ENCODE peak calls at places on chromosomes 16 and 17, in six cellular contexts. I is cardiac fibroblast, D is fibroblast of the aortic adventitia, Y is AG09309, V is GM23338, S is A549. H is an unnamed sample.

GRCh38 chr17:7803981-7804380 is 30.0 kb upstream of the KDM6B start:
- DNase-seq in Y (no peak), V (peak; percentile 46), I (peak; percentile 46), S (no peak), D (peak; percentile 5), H (no peak)

GRCh38 chr16:78686601-78687000 is 587.1 kb downstream of the WWOX start:
- DNase-seq in D (peak; percentile 70), I (peak; percentile 56), Y (no peak), S (no peak), V (no peak), H (no peak)

GRCh38 chr17:48724241-48725004 is 1.4 kb downstream of the PRAC2 start:
- DNase-seq in D (peak; percentile 79), I (peak; percentile 79), S (peak; percentile 68), Y (no peak), V (peak; percentile 87), H (peak; percentile 87)

GRCh38 chr17:50834786-50835562 is 412 bp upstream of the WFIKKN2 start:
- DNase-seq in V (peak; percentile 35), D (peak; percentile 48), S (no peak), Y (no peak), I (peak; percentile 51), H (no peak)

GRCh38 chr16:21986692-21987246 is 14.1 kb downstream of the PDZD9 start:
- DNase-seq in D (no peak), Y (no peak), S (no peak), I (no peak), V (peak; percentile 28), H (no peak)

GRCh38 chr16:72468582-72468981 is 296.6 kb upstream of the PMFBP1 start:
- DNase-seq in Y (no peak), D (peak; percentile 52), I (peak; percentile 43), V (no peak), S (no peak), H (no peak)

GRCh38 chr17:4327638-4328037 is 38.8 kb downstream of the UBE2G1 start:
- DNase-seq in S (peak; percentile 73), Y (peak; percentile 38), D (peak; percentile 80), I (no peak), V (no peak), H (no peak)

GRCh38 chr16:945271-946047 is 25.3 kb downstream of the LMF1 start:
- DNase-seq in Y (no peak), D (no peak), S (no peak), I (no peak), V (no peak), H (no peak)

GRCh38 chr16:17552351-17552750 is 81.6 kb upstream of the XYLT1 start:
- DNase-seq in S (no peak), D (no peak), Y (no peak), V (no peak), I (no peak), H (no peak)

GRCh38 chr17:27547301-27547683 is 83.7 kb upstream of the LGALS9 start:
- DNase-seq in I (no peak), D (no peak), S (no peak), V (no peak), Y (no peak), H (no peak)

GRCh38 chr17:79368521-79368920 is 242.3 kb downstream of the RBFOX3 start:
- DNase-seq in I (no peak), D (no peak), S (no peak), V (no peak), Y (no peak), H (no peak)

GRCh38 chr17:74742153-74742515 is 5.1 kb downstream of the RAB37 start:
- DNase-seq in S (no peak), V (no peak), Y (no peak), I (peak; percentile 47), D (no peak), H (peak; percentile 68)

GRCh38 chr16:2121853-2122252 is 13.8 kb downstream of the PKD1 start:
- DNase-seq in S (no peak), I (no peak), D (no peak), V (no peak), Y (no peak), H (no peak)

GRCh38 chr17:17344507-17345293 is 41.5 kb downstream of the NT5M start:
- DNase-seq in V (no peak), D (no peak), Y (no peak), I (no peak), S (no peak), H (no peak)

GRCh38 chr16:30112197-30113030 is 923 bp downstream of the GDPD3 start:
- DNase-seq in S (peak; percentile 84), Y (no peak), I (peak; percentile 75), V (peak; percentile 85), D (peak; percentile 63), H (peak; percentile 51)

GRCh38 chr17:44754276-44754675 is 4.5 kb upstream of the ADAM11 start:
- DNase-seq in D (no peak), I (no peak), Y (no peak), V (no peak), S (no peak), H (no peak)

GRCh38 chr17:4872786-4873185 is 26.6 kb upstream of the C17orf107 start:
- DNase-seq in Y (no peak), D (peak; percentile 9), V (no peak), I (no peak), S (no peak), H (peak; percentile 46)

GRCh38 chr17:43169561-43170139 is 1.4 kb upstream of the NBR1 start:
- DNase-seq in I (peak; percentile 37), Y (no peak), V (peak; percentile 57), S (peak; percentile 52), D (peak; percentile 15), H (peak; percentile 80)

GRCh38 chr17:75430159-75430748 is 24.8 kb upstream of the GRB2 start:
- DNase-seq in S (peak; percentile 91), D (peak; percentile 60), I (peak; percentile 53), V (peak; percentile 87), Y (no peak), H (no peak)

GRCh38 chr17:31753011-31753410 is 106.0 kb downstream of the COPRS start:
- DNase-seq in S (no peak), D (no peak), Y (no peak), V (no peak), I (no peak), H (no peak)

GRCh38 chr16:15639061-15639568 is 3.8 kb downstream of the MARF1 start:
- DNase-seq in Y (no peak), V (no peak), D (no peak), I (no peak), S (no peak), H (no peak)

GRCh38 chr16:15635926-15636325 is 7.0 kb downstream of the MARF1 start:
- DNase-seq in D (no peak), I (no peak), Y (no peak), V (no peak), S (no peak), H (no peak)

GRCh38 chr16:15640966-15641365 is 2.0 kb downstream of the MARF1 start:
- DNase-seq in Y (no peak), I (no peak), D (no peak), S (no peak), V (no peak), H (no peak)

GRCh38 chr16:15631730-15632409 is 11.1 kb downstream of the MARF1 start:
- DNase-seq in S (no peak), I (no peak), Y (no peak), V (no peak), D (no peak), H (no peak)

DNA sequence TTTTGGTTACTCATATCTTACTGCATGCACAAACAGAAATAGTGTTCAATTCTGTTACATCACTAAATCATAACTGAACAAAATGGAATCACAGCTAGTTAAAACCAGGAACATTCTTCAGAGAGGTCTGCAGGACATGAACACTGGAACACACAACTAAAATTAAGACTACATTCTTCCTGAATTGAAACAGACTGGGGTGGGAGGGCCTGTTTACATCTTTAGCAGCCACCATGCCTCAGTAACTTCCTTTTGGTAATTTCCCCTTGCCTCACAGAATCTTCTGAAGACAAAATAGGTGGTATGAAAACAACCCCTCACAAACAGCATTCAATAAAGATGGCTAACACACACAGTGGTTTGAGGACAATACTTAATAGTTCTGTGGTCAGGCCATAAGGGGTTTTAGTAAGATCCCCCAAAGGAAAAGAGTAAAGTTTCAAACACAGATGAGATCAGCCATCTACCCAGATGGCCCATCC is 6.5 kb downstream of the MARF1 start:
- DNase-seq in I (no peak), V (no peak), S (no peak), Y (no peak), D (no peak), H (no peak)
- H3K4me3 ChIP-seq in I (no peak overlapping the region), V (no peak overlapping the region), S (no peak overlapping the region), Y (no peak overlapping the region), D (no peak overlapping the region), H (no peak overlapping the region)

GRCh38 chr16:49527621-49528020 is 154.0 kb downstream of the C16orf78 start:
- DNase-seq in I (peak; percentile 16), V (no peak), Y (no peak), S (no peak), D (peak; percentile 14), H (no peak)

GRCh38 chr16:49528035-49528434 is 154.4 kb downstream of the C16orf78 start:
- DNase-seq in Y (no peak), I (peak; percentile 37), V (no peak), S (no peak), D (peak; percentile 49), H (no peak)

GRCh38 chr16:49529646-49530045 is 156.0 kb downstream of the C16orf78 start:
- DNase-seq in I (no peak), V (no peak), D (no peak), S (no peak), Y (no peak), H (no peak)

GRCh38 chr16:49526966-49527365 is 153.4 kb downstream of the C16orf78 start:
- DNase-seq in S (no peak), V (no peak), Y (no peak), I (no peak), D (no peak), H (no peak)

GRCh38 chr16:49528564-49529150 is 155.1 kb downstream of the C16orf78 start:
- DNase-seq in V (no peak), D (no peak), Y (no peak), I (peak; percentile 12), S (no peak), H (no peak)
- H3K4me3 ChIP-seq in V (no peak overlapping the region), D (peak overlapping the region; percentile 47), Y (peak overlapping the region; percentile 8), I (peak overlapping the region; percentile 11), S (no peak overlapping the region), H (peak overlapping the region; percentile 16)

DNA sequence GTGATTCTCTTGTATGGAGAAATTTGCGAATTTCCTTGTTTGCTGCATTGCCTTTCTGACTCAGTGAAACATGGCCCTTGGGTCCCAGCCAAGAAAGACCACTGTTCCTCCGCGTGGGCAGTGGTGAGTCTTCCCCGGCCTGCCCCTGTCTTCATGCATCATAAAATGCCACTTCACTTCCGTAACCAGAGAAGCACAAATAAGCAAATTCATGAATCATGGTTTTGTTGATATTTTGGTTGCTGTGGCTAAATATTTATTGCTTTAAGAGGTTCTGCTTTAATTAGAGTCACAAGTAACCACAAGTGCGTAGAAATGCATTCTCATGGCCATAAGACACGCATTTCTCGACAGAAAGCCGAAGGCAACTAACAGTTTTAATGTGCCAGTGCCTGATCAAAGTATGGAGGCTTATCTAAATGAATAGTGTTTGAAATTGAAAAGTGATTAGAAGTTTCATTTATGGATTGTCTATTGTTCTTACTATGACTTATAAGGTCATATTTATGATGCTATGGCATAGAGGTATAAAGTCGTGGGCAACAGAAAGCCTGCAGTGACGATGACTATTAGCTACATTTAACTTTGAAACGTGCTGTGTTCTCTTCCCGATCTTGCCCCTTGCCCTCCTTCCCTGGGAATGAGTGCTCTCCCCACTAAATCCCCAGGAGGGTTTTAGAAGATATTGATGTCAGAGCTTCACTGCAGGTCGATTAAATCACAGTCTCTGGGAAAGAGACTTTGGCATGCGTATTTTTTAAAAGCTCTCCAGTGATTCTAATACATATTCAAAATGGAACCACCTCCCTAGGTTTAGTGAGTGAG is 76.0 kb downstream of the WIPI1 start:
- DNase-seq in V (no peak), Y (peak; percentile 97), D (no peak), I (peak; percentile 83), S (no peak), H (no peak)
- H3K4me3 ChIP-seq in V (no peak overlapping the region), Y (no peak overlapping the region), D (no peak overlapping the region), I (no peak overlapping the region), S (no peak overlapping the region), H (no peak overlapping the region)

GRCh38 chr17:77734371-77735050 is 224.0 kb upstream of the TNRC6C start:
- DNase-seq in V (peak; percentile 44), S (peak; percentile 44), D (peak; percentile 67), I (peak; percentile 88), Y (peak; percentile 10), H (no peak)
- H3K4me3 ChIP-seq in V (no peak overlapping the region), S (no peak overlapping the region), D (no peak overlapping the region), I (no peak overlapping the region), Y (no peak overlapping the region), H (no peak overlapping the region)